ENCODE peak calls at places on chromosomes 3 and 15, in six cellular contexts. H, B, V, D, W and P are unnamed samples.

GRCh38 chr3:114519415-114519814 is 225.6 kb downstream of the TIGIT start:
- DNase-seq in D (no peak), V (peak), B (no peak), H (peak), W (no peak), P (no peak)

GRCh38 chr15:38877471-38877870 is 312.9 kb upstream of the RASGRP1 start:
- DNase-seq in B (no peak), D (no peak), W (no peak), V (peak), H (no peak), P (no peak)

GRCh38 chr3:192299921-192300320 is 427.4 kb downstream of the FGF12 start:
- DNase-seq in D (no peak), H (no peak), V (no peak), W (no peak), B (no peak), P (no peak)

GRCh38 chr3:182713743-182714517 is 79.4 kb upstream of the ATP11B start:
- DNase-seq in B (no peak), D (no peak), V (peak), H (no peak), W (no peak), P (no peak)

GRCh38 chr3:113086506-113087461 is 96.0 kb downstream of the GTPBP8 start:
- DNase-seq in D (no peak), W (no peak), B (no peak), H (no peak), V (peak), P (no peak)

GRCh38 chr3:136860541-136860940 is 1.5 kb upstream of the NCK1 start:
- DNase-seq in V (no peak), W (no peak), D (no peak), B (no peak), H (no peak), P (no peak)

GRCh38 chr15:94174399-94174802 is 57.0 kb upstream of the MCTP2 start:
- DNase-seq in D (no peak), B (no peak), V (no peak), W (no peak), H (no peak), P (no peak)

GRCh38 chr3:65398953-65399352 is 639.8 kb downstream of the MAGI1 start:
- DNase-seq in D (no peak), H (no peak), W (no peak), V (no peak), B (no peak), P (no peak)

GRCh38 chr3:187626581-187626980 is 43.6 kb downstream of the SST start:
- DNase-seq in V (no peak), W (no peak), H (no peak), D (no peak), B (no peak), P (no peak)

GRCh38 chr3:194754091-194754490 is 68.4 kb downstream of the FAM43A start:
- DNase-seq in D (no peak), H (no peak), V (no peak), W (no peak), B (no peak), P (no peak)

GRCh38 chr15:83275412-83275811 is 9.1 kb downstream of the BNC1 start:
- DNase-seq in V (peak), H (no peak), B (no peak), D (no peak), W (no peak), P (peak)

GRCh38 chr3:12178091-12178820 is 19.5 kb upstream of the TIMP4 start:
- DNase-seq in W (peak), B (peak), V (no peak), D (no peak), H (no peak), P (no peak)

GRCh38 chr3:24494616-24495333 is at the start of gene THRB:
- DNase-seq in D (peak), V (peak), B (peak), W (peak), H (peak), P (no peak)

GRCh38 chr15:78241017-78241416 is 6.7 kb upstream of the ACSBG1 start:
- DNase-seq in H (peak), D (peak), V (peak), B (peak), W (peak), P (peak)

GRCh38 chr15:23095796-23096195 is 40.8 kb downstream of the GOLGA6L1 start:
- DNase-seq in B (no peak), H (no peak), D (no peak), W (no peak), V (no peak), P (peak)

GRCh38 chr15:62394079-62394478 is 229.0 kb upstream of the C2CD4B start:
- DNase-seq in D (no peak), B (no peak), V (no peak), H (no peak), W (no peak), P (no peak)

GRCh38 chr3:49634736-49635135 is 39.4 kb upstream of the APEH start:
- DNase-seq in H (no peak), D (no peak), V (no peak), W (no peak), B (no peak), P (no peak)

GRCh38 chr15:43225201-43225949 is 4.6 kb upstream of the EPB42 start:
- DNase-seq in B (no peak), D (peak), W (peak), V (peak), H (peak), P (no peak)

GRCh38 chr3:34361921-34362320 is 563.5 kb downstream of the PDCD6IP start:
- DNase-seq in H (no peak), V (no peak), D (peak), B (no peak), W (no peak), P (no peak)

GRCh38 chr3:46962427-46962826 is 14.1 kb downstream of the CCDC12 start:
- DNase-seq in H (no peak), V (no peak), D (no peak), B (no peak), W (no peak), P (no peak)

GRCh38 chr3:129824926-129825541 is 68.5 kb downstream of the TMCC1 start:
- DNase-seq in W (no peak), V (peak), B (no peak), D (no peak), H (peak), P (no peak)

GRCh38 chr15:99895189-99895955 is 162.1 kb upstream of the LYSMD4 start:
- DNase-seq in D (no peak), B (no peak), W (no peak), H (no peak), V (no peak), P (no peak)

DNA sequence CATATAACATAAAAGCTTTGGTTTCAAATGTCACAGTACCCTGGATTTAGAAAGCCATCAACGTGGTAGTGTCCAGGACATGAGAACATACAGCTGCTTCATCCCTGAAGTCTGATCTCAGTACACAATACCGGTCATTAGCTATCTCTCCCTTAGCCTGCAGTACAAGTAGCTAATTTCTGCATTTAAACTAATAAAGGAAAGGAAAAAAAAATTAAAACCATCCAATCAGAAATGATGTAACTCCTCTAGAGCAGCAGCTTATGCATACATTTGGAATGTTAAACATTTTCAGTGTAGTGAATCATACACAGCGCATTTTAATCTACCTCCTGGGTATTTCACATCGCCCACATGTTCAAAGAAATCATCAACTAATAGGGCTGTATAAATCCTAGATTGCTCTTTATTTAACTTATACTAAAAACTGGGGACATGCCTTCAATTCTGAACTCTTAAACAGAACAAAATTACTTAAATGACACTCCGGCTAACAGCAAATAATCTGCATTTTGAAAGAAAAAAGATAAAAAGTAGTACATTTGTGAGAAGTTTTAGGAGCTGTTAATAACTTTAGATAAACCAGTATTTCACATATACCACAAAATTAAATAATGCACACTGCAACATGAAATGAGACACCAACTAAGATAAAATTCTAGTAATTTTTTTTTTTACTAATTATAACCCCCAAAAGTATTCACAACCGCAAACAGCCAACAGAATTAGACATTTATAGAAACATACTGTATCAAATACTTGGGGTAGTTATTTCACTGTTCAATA is 3.7 kb downstream of the IGF2BP2 start:
- DNase-seq in D (no peak), V (peak), H (no peak), W (no peak), B (no peak), P (no peak)
- TF ChIP-seq POLR2A in D (no peak), V (no peak), H (no peak), W (no peak), B (no peak), P (no peak)

DNA sequence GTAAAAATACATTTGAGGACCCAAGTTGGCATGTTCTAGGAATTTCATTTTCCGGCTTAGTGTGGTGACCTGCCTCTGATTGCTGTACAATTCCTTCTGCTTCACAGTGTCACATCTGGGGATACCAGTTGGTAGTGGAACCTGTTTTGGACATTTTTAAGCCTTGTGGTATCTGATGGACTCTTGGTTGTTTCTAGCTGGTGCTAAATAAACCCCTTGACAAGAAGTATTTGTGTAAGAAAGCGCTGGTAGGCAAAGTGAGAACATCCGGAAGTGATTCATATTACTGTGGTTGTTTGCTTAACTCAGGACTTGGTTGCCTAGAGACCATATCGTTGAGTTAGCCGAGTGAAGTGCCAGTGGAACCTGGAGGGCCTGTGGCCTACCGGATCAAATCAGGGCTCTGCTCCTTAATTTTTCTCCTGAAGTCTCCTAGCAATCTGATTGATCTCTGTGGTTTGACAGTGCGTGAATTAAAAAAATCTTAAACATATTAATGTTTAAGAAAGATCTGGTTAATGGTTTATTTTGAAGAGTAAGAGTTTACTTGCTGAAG is 12.8 kb downstream of the IQGAP1 start:
- DNase-seq in V (peak), W (peak), D (peak), H (peak), B (peak), P (no peak)
- TF ChIP-seq POLR2A in V (no peak), W (peak), D (peak), H (no peak), B (no peak), P (no peak)

DNA sequence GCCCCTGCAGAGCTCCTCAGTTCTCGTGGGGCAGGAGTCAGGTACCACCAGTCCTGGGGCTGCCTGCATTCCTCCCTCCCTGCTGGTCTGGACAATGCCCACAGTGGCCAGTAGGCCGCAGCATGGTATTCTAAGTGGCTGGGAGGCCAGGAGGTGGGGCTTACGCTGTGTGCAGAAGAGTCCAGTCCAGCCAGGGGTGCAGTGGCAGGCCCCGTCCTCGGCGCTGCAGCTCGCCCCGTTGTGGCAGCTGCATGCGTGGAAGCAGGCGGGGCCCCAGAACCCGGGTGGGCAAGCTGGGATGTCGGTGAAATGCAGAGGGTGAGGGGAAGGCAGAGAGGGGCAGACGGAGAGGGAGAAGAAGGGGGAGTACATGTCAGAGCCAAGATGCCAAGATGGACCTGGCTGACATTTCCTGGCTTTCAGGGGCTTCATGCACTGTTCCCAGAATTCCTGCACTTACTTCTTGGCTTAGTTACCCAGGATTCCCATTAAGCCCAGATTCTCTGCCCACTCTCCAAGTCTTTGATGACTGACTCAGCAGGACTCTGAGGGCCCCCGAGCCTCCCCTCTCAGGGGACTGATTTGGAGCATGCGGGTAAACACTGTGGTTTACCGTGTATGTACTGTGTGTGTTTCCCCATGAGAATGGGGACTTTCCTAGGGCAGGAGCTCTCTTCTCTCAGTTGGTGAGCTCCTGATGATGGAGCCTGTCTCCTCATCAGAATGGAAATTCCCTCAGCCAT is 47.5 kb downstream of the RAB11A start:
- DNase-seq in V (peak), B (peak), W (peak), D (peak), H (peak), P (no peak)
- TF ChIP-seq POLR2A in V (no peak), B (no peak), W (no peak), D (no peak), H (no peak), P (no peak)

DNA sequence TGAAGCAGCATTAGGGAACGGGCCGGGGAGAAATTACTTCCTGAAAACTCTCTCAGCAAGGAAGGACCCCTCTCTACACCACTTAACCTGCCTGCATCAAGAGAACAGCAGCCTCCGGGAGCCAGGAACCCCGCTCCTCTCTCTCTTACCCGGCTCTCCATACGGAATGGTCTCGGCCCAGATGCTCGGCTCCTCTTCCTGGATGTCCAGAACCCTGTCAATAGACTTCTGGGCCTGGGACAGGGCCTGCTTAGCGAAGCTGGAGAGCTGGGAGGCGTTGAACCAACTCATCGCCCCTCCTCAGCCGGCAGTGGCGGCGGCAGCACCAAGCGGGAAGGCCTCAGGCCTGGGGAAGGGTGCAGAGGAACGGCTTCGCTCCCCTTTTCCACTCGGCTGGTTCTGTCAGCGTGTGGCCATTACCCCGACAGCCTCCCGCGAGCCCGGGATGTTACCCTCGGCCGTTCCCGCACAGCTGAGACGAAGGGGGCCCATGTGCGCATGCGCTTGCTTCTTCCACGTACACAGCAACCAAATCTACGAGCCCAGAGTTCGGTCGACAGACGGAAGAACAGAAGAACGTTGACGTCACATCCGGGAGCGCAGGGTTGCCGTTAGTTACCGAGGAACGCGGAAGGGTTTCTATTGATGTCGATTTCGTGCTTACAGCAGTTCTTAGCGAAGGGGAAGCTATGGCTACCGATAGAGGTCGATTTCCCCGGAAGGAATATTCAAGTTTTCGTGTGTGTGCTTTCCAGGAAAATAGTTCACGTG is at the start of gene TMF1:
- DNase-seq in D (peak), V (peak), H (peak), W (peak), B (peak), P (peak)
- TF ChIP-seq POLR2A in D (peak), V (peak), H (peak), W (peak), B (no peak), P (peak)

GRCh38 chr3:196968233-196969000 is at the start of gene PIGZ:
- DNase-seq in H (no peak), V (no peak), D (peak), B (peak), W (no peak), P (no peak)
- TF ChIP-seq POLR2A in H (no peak), V (peak), D (no peak), B (no peak), W (no peak), P (no peak)

DNA sequence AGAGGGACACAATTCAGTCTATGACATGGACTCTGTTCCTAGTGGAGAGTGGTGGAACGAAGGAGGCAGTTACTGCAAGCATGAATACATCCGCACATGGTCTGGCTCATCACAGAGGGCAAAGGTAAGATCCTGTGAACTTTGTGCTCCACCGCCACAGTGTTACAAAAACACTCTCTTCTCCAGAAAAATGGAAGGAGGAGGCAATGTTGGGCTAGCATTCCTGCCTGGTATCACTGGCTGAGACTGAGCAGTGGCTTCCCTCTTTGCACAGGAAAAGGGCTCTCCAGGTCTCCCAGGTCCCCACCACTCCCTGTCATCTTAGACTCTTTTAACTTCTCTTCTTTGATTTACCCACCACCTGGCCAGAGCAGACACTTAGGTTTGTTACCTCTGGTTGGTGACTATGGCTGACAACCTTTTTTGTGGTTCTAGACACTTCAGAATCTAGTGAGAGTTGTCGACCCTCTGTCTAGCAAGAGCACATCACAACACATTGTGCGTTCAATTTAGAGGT is 1.5 kb upstream of the EEFSEC start:
- DNase-seq in W (no peak), V (no peak), H (no peak), B (no peak), D (no peak), P (no peak)
- TF ChIP-seq POLR2A in W (no peak), V (no peak), H (no peak), B (no peak), D (no peak), P (no peak)

DNA sequence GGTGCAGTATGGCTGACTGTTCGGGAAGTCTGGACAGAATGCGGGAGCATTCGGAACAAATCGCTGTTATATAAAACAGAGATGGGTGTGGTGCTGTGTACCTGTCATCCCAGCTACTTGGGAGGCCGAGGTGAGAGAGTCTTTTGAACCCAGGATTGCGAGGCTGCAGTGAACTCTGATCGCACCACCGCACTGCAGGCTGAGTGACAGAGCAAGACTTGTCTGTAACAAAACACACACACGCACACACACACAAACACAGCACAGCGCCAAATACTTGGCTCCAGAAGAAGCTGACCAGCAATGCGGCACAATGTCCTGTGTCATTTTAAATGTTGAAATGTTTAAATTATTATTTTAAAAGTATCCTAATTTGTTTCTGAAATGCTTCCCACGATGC is 12.6 kb downstream of the RFTN1 start:
- DNase-seq in B (no peak), H (no peak), D (no peak), V (no peak), W (no peak), P (no peak)
- TF ChIP-seq POLR2A in B (no peak), H (no peak), D (no peak), V (no peak), W (no peak), P (no peak)